ENCODE peak calls at places on chromosome 3, in six cellular contexts. O, D, J, R, I and P are unnamed samples.

GRCh38 chr3:38544926-38545325 is 48.8 kb downstream of the EXOG start:
- DNase-seq in O (no peak), D (no peak), J (no peak), R (no peak), I (no peak), P (no peak)

GRCh38 chr3:45617430-45618080 is 23.0 kb downstream of the LIMD1 start:
- DNase-seq in O (peak), D (no peak), J (no peak), R (no peak), I (no peak), P (peak)

GRCh38 chr3:58021962-58022361 is 13.7 kb downstream of the FLNB start:
- DNase-seq in O (no peak), D (no peak), J (no peak), R (no peak), I (no peak), P (no peak)

GRCh38 chr3:128845119-128845518 is 34.3 kb upstream of the ACAD9 start:
- DNase-seq in O (no peak), D (no peak), J (no peak), R (no peak), I (no peak), P (no peak)

GRCh38 chr3:172347895-172348680 is 100.2 kb downstream of the GHSR start:
- DNase-seq in O (no peak), D (no peak), J (no peak), R (no peak), I (no peak), P (no peak)

GRCh38 chr3:108178676-108179075 is 43.5 kb downstream of the IFT57 start:
- DNase-seq in O (no peak), D (peak), J (no peak), R (peak), I (no peak), P (no peak)

GRCh38 chr3:37115451-37115850 is 58.9 kb downstream of the LRRFIP2 start:
- DNase-seq in O (no peak), D (peak), J (no peak), R (peak), I (no peak), P (no peak)

GRCh38 chr3:132189601-132190000 is 127.6 kb upstream of the ACP3 start:
- DNase-seq in O (no peak), D (no peak), J (no peak), R (no peak), I (no peak), P (no peak)

GRCh38 chr3:101836907-101837598 is 12.3 kb upstream of the NFKBIZ start:
- DNase-seq in O (no peak), D (peak), J (no peak), R (peak), I (no peak), P (no peak)

GRCh38 chr3:80559701-80560100 is 791.9 kb upstream of the ROBO1 start:
- DNase-seq in O (no peak), D (no peak), J (no peak), R (no peak), I (no peak), P (no peak)

GRCh38 chr3:149415484-149415883 is 38.0 kb upstream of the TM4SF1 start:
- DNase-seq in O (no peak), D (no peak), J (no peak), R (no peak), I (no peak), P (no peak)

GRCh38 chr3:30620402-30621360 is 14.3 kb downstream of the TGFBR2 start:
- DNase-seq in O (no peak), D (no peak), J (no peak), R (no peak), I (no peak), P (no peak)

GRCh38 chr3:5292512-5292911 is 105.0 kb downstream of the EDEM1 start:
- DNase-seq in O (no peak), D (no peak), J (no peak), R (no peak), I (no peak), P (no peak)

GRCh38 chr3:175605851-175606250 is 746.7 kb downstream of the NAALADL2 start:
- DNase-seq in O (no peak), D (peak), J (no peak), R (no peak), I (no peak), P (no peak)

GRCh38 chr3:183061431-183062172 is 37.7 kb downstream of the MCCC1 start:
- DNase-seq in O (no peak), D (no peak), J (no peak), R (no peak), I (no peak), P (no peak)

GRCh38 chr3:4698125-4698821 is 205.1 kb downstream of the ITPR1 start:
- DNase-seq in O (no peak), D (no peak), J (no peak), R (no peak), I (no peak), P (no peak)

GRCh38 chr3:105513042-105513441 is 146.3 kb downstream of the ALCAM start:
- DNase-seq in O (no peak), D (peak), J (no peak), R (peak), I (no peak), P (no peak)

GRCh38 chr3:171001250-171001893 is 25.1 kb downstream of the SLC2A2 start:
- DNase-seq in O (no peak), D (no peak), J (no peak), R (no peak), I (no peak), P (no peak)

GRCh38 chr3:140363801-140364200 is 314.1 kb upstream of the TRIM42 start:
- DNase-seq in O (no peak), D (no peak), J (peak), R (no peak), I (no peak), P (no peak)

GRCh38 chr3:82145742-82146141 is 384.3 kb upstream of the GBE1 start:
- DNase-seq in O (no peak), D (no peak), J (no peak), R (no peak), I (no peak), P (no peak)

GRCh38 chr3:128875556-128876120 is 3.8 kb upstream of the ACAD9 start:
- DNase-seq in O (peak), D (peak), J (peak), R (no peak), I (peak), P (peak)

GRCh38 chr3:78857494-78858111 is 910.2 kb downstream of the ROBO1 start:
- DNase-seq in O (no peak), D (peak), J (no peak), R (no peak), I (no peak), P (no peak)

GRCh38 chr3:61946925-61947324 is 385.6 kb downstream of the PTPRG start:
- DNase-seq in O (no peak), D (no peak), J (no peak), R (no peak), I (no peak), P (no peak)

GRCh38 chr3:52395503-52395865 is 49.4 kb downstream of the SEMA3G start:
- DNase-seq in O (no peak), D (no peak), J (no peak), R (no peak), I (no peak), P (no peak)

GRCh38 chr3:110881069-110881468 is 190.5 kb upstream of the NECTIN3 start:
- DNase-seq in O (peak), D (peak), J (peak), R (peak), I (no peak), P (peak)

GRCh38 chr3:52215351-52215750 is 10.1 kb downstream of the TLR9 start:
- DNase-seq in O (no peak), D (no peak), J (no peak), R (no peak), I (no peak), P (no peak)

GRCh38 chr3:160434071-160434470 is 15.5 kb downstream of the TRIM59 start:
- DNase-seq in O (no peak), D (peak), J (no peak), R (peak), I (no peak), P (no peak)

GRCh38 chr3:32945136-32945535 is 6.3 kb upstream of the CCR4 start:
- DNase-seq in O (no peak), D (peak), J (no peak), R (no peak), I (no peak), P (no peak)

GRCh38 chr3:181417748-181418147 is 294.0 kb upstream of the SOX2 start:
- DNase-seq in O (no peak), D (no peak), J (no peak), R (no peak), I (no peak), P (no peak)

GRCh38 chr3:188083011-188083410 is 70.9 kb upstream of the LPP start:
- DNase-seq in O (no peak), D (no peak), J (no peak), R (no peak), I (no peak), P (no peak)

GRCh38 chr3:11198070-11198469 is 43.8 kb downstream of the HRH1 start:
- DNase-seq in O (no peak), D (no peak), J (no peak), R (no peak), I (no peak), P (no peak)

GRCh38 chr3:11197471-11197870 is 43.2 kb downstream of the HRH1 start:
- DNase-seq in O (no peak), D (no peak), J (no peak), R (no peak), I (no peak), P (no peak)

GRCh38 chr3:11195201-11195600 is 40.9 kb downstream of the HRH1 start:
- DNase-seq in O (no peak), D (no peak), J (no peak), R (peak), I (no peak), P (no peak)

GRCh38 chr3:11198495-11198894 is 44.2 kb downstream of the HRH1 start:
- DNase-seq in O (no peak), D (no peak), J (no peak), R (no peak), I (no peak), P (no peak)

GRCh38 chr3:11195721-11196332 is 41.5 kb downstream of the HRH1 start:
- DNase-seq in O (no peak), D (peak), J (no peak), R (peak), I (no peak), P (no peak)
- H3K4me3 ChIP-seq in O (no peak), D (peak), J (no peak), R (peak), I (no peak), P (no peak)

GRCh38 chr3:179710079-179710478 is 57.2 kb downstream of the USP13 start:
- DNase-seq in O (no peak), D (no peak), J (no peak), R (no peak), I (no peak), P (no peak)
- H3K4me3 ChIP-seq in O (no peak), D (no peak), J (no peak), R (no peak), I (no peak), P (no peak)

GRCh38 chr3:169354774-169355501 is 308.6 kb downstream of the MECOM start:
- DNase-seq in O (no peak), D (no peak), J (no peak), R (no peak), I (no peak), P (no peak)
- H3K4me3 ChIP-seq in O (no peak), D (no peak), J (no peak), R (no peak), I (no peak), P (no peak)

DNA sequence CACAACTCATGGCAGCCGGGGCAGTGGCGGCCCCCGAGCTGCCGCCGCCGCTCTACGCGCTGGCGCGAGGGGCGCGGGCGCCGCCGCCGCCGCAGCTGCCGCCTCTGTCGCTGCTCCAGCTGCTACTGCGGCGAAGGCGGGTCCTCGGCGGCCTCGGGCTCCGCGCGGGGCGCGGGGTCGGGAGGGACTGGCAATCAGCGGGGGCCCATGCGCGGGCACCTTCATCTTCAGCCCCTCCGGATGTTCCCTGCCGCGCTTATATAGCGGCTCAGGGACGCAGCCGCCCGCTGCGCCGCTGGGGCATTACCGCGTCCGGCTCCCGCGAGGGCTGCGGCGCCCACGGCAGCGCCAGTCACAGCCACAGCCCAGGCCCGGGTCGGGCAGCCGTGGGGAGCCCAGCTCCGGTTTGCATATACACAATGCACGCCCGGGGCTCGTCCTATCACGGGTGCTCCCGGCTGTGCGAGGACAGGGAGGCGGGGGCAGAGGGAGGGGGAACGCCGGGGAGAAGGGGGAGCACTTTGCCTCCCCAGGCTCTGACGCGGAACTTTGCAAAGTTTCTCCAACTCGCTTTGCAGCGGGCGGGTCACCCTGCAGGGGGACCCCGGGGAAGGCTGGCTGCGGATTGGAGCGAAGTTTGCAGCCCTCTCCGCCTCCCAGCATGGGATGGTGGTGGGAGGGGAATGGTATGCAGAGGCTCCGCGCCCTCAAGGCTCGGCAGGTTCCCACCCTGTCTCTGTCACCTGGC is at the start of gene VGLL3:
- DNase-seq in O (peak), D (peak), J (peak), R (peak), I (no peak), P (peak)
- H3K4me3 ChIP-seq in O (peak), D (peak), J (peak), R (peak), I (no peak), P (peak)